ENCODE peak calls at places on chromosome 16, in ten cellular contexts. G, Q, Z, M, D, J, X, P, T and U are unnamed samples.

GRCh38 chr16:55324491-55325447 is 766 bp downstream of the IRX6 start:
- DNase-seq in G (no peak), Q (no peak), Z (no peak), M (no peak), D (no peak), J (no peak), X (no peak), P (no peak), T (no peak), U (no peak)

GRCh38 chr16:54957403-54957802 is 26.7 kb downstream of the IRX5 start:
- DNase-seq in G (peak), Q (no peak), Z (no peak), M (no peak), D (no peak), J (peak), X (no peak), P (no peak), T (no peak), U (no peak)

GRCh38 chr16:84589975-84590719 is 27.7 kb downstream of the COTL1 start:
- DNase-seq in G (no peak), Q (no peak), Z (no peak), M (no peak), D (no peak), J (no peak), X (no peak), P (no peak), T (no peak), U (no peak)

GRCh38 chr16:83354015-83354414 is 453.8 kb upstream of the HSBP1 start:
- DNase-seq in G (no peak), Q (no peak), Z (no peak), M (no peak), D (no peak), J (no peak), X (no peak), P (no peak), T (no peak), U (peak)

GRCh38 chr16:5605404-5605803 is 507.8 kb upstream of the EEF2KMT start:
- DNase-seq in G (no peak), Q (no peak), Z (no peak), M (no peak), D (no peak), J (no peak), X (no peak), P (no peak), T (no peak), U (no peak)

GRCh38 chr16:2252806-2253148 is 1.4 kb upstream of the ECI1 start:
- DNase-seq in G (no peak), Q (peak), Z (no peak), M (no peak), D (no peak), J (no peak), X (no peak), P (no peak), T (no peak), U (no peak)

GRCh38 chr16:71807905-71808592 is 585 bp downstream of the AP1G1 start:
- DNase-seq in G (peak), Q (no peak), Z (no peak), M (no peak), D (no peak), J (peak), X (peak), P (peak), T (peak), U (peak)

GRCh38 chr16:54654429-54654828 is 276.2 kb upstream of the IRX5 start:
- DNase-seq in G (no peak), Q (no peak), Z (no peak), M (no peak), D (no peak), J (no peak), X (no peak), P (no peak), T (no peak), U (no peak)

GRCh38 chr16:56603589-56603988 is 4.8 kb upstream of the MT2A start:
- DNase-seq in G (no peak), Q (no peak), Z (no peak), M (peak), D (no peak), J (peak), X (peak), P (no peak), T (peak), U (peak)

GRCh38 chr16:74888227-74888862 is 96.6 kb downstream of the WDR59 start:
- DNase-seq in G (no peak), Q (no peak), Z (no peak), M (no peak), D (no peak), J (no peak), X (no peak), P (no peak), T (no peak), U (no peak)

GRCh38 chr16:86142801-86143236 is 243.9 kb downstream of the IRF8 start:
- DNase-seq in G (no peak), Q (no peak), Z (no peak), M (no peak), D (no peak), J (no peak), X (no peak), P (no peak), T (no peak), U (no peak)

GRCh38 chr16:1993731-1994131 is 4.0 kb downstream of the SYNGR3 start:
- DNase-seq in G (no peak), Q (no peak), Z (no peak), M (peak), D (no peak), J (no peak), X (no peak), P (no peak), T (peak), U (no peak)

GRCh38 chr16:68470461-68471150 is 22.3 kb upstream of the SMPD3 start:
- DNase-seq in G (no peak), Q (no peak), Z (no peak), M (peak), D (no peak), J (no peak), X (peak), P (no peak), T (no peak), U (peak)

GRCh38 chr16:49644143-49644460 is 211.8 kb downstream of the ZNF423 start:
- DNase-seq in G (no peak), Q (no peak), Z (no peak), M (no peak), D (peak), J (no peak), X (no peak), P (no peak), T (no peak), U (no peak)

GRCh38 chr16:86619263-86619935 is 41.0 kb downstream of the FOXL1 start:
- DNase-seq in G (no peak), Q (no peak), Z (no peak), M (no peak), D (no peak), J (no peak), X (no peak), P (peak), T (no peak), U (no peak)

GRCh38 chr16:28494141-28494851 is at the start of gene APOBR:
- DNase-seq in G (peak), Q (peak), Z (peak), M (peak), D (no peak), J (no peak), X (no peak), P (no peak), T (no peak), U (no peak)